ENCODE peak calls at places on chromosomes 3 and 15, in ten cellular contexts. K is prostate gland, L is heart left ventricle, D is upper lobe of left lung, G is esophagus muscularis mucosa, Z is Peyer's patch, T is HepG2, U is sigmoid colon, V is body of pancreas, S is uterus. R is an unnamed sample.

GRCh38 chr3:96748139-96748538 is 66.3 kb upstream of the EPHA6 start:
- DNase-seq in K (no peak), L (no peak), D (no peak), G (no peak), Z (no peak), T (no peak), U (no peak), V (no peak), S (no peak), R (no peak)

GRCh38 chr3:182052360-182052759 is 340.6 kb downstream of the SOX2 start:
- DNase-seq in K (peak; percentile 60), L (no peak), D (no peak), G (no peak), Z (no peak), T (no peak), U (no peak), V (no peak), S (no peak), R (no peak)

GRCh38 chr3:97265237-97266005 is 451.0 kb downstream of the EPHA6 start:
- DNase-seq in K (no peak), L (no peak), D (peak; percentile 56), G (no peak), Z (no peak), T (peak; percentile 1), U (no peak), V (no peak), S (no peak), R (no peak)

GRCh38 chr15:90957105-90957790 is 2.6 kb downstream of the RCCD1 start:
- DNase-seq in K (no peak), L (no peak), D (peak; percentile 90), G (no peak), Z (peak; percentile 68), T (no peak), U (no peak), V (peak; percentile 60), S (no peak), R (no peak)

GRCh38 chr3:117719316-117719926 is 1009.8 kb downstream of the TUSC7 start:
- DNase-seq in K (no peak), L (no peak), D (no peak), G (no peak), Z (no peak), T (peak; percentile 8), U (no peak), V (peak; percentile 11), S (no peak), R (peak; percentile 1)

GRCh38 chr15:67903708-67904107 is 63.9 kb upstream of the RNU6-1 start:
- DNase-seq in K (no peak), L (no peak), D (no peak), G (no peak), Z (no peak), T (no peak), U (no peak), V (no peak), S (no peak), R (no peak)

GRCh38 chr3:52177701-52178042 is 20.3 kb upstream of the ALAS1 start:
- DNase-seq in K (no peak), L (no peak), D (no peak), G (no peak), Z (no peak), T (peak; percentile 63), U (peak; percentile 26), V (peak; percentile 49), S (no peak), R (no peak)

GRCh38 chr3:129445472-129445871 is 5.4 kb downstream of the IFT122 start:
- DNase-seq in K (no peak), L (no peak), D (no peak), G (no peak), Z (no peak), T (no peak), U (no peak), V (peak; percentile 17), S (no peak), R (no peak)

GRCh38 chr3:119293761-119294401 is at the start of gene ARHGAP31:
- DNase-seq in K (peak; percentile 47), L (peak; percentile 85), D (peak; percentile 91), G (peak; percentile 93), Z (peak; percentile 69), T (peak; percentile 4), U (peak; percentile 86), V (peak; percentile 57), S (peak; percentile 60), R (peak; percentile 43)

GRCh38 chr3:170220871-170221270 is 1.4 kb upstream of the PRKCI start:
- DNase-seq in K (no peak), L (no peak), D (no peak), G (no peak), Z (no peak), T (no peak), U (no peak), V (no peak), S (no peak), R (no peak)

GRCh38 chr3:170225166-170225565 is 2.9 kb downstream of the PRKCI start:
- DNase-seq in K (no peak), L (no peak), D (no peak), G (no peak), Z (no peak), T (no peak), U (no peak), V (no peak), S (no peak), R (no peak)

GRCh38 chr3:170222647-170223541 is 670 bp downstream of the PRKCI start:
- DNase-seq in K (peak; percentile 28), L (peak; percentile 51), D (no peak), G (no peak), Z (no peak), T (peak; percentile 12), U (peak; percentile 68), V (peak; percentile 46), S (no peak), R (peak; percentile 74)

GRCh38 chr3:170226426-170226960 is 4.3 kb downstream of the PRKCI start:
- DNase-seq in K (no peak), L (no peak), D (no peak), G (no peak), Z (no peak), T (no peak), U (no peak), V (no peak), S (no peak), R (no peak)

GRCh38 chr3:170221924-170222646 is at the start of gene PRKCI:
- DNase-seq in K (peak; percentile 96), L (peak; percentile 98), D (peak; percentile 94), G (peak; percentile 98), Z (peak; percentile 95), T (peak; percentile 89), U (peak; percentile 97), V (peak; percentile 96), S (peak; percentile 94), R (peak; percentile 97)
- TF ChIP-seq POLR2A in K (peak; percentile 95), L (no peak), D (peak; percentile 88), G (peak; percentile 67), Z (peak; percentile 96), T (no peak), U (peak; percentile 38), V (peak; percentile 94), S (peak; percentile 88), R (peak; percentile 52)

DNA sequence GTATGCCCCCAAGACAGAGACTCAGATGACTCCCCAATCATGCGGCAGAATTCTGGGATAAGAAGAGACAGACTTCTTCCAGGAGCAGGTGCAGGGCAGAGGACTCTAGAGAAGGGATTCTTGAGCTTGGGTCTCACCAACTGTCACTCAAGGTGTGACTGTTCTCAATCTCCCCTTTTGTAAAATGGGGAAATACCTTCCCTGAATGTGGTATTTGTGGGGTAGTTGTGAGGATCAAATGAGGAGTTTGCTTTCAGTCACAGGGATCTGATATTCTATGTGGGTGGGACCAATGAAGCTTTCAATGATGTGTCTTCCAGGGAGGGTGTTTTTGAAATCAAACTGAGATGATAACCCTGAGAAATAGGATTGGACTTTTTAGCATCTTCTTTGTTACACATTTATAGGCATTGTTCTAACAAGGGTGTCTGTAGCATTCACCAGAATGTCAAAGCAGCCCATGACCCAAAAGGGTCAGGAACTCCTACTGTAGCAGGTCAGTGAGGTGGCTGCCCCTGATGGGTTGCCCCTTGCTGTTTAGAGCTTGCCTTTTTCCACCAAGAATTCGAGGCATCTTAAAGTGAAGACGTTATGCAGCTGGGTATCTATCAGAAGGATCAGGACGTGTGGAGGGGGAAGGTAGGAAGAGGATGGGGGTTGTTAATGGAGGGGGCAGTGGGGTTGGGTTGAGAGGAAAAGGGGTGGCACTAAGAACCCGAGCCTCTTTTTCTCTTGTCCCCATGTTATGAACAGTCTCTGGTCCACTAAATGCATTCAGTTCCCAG is 28.8 kb downstream of the UMPS start:
- DNase-seq in K (no peak), L (no peak), D (no peak), G (no peak), Z (no peak), T (no peak), U (no peak), V (no peak), S (no peak), R (no peak)
- TF ChIP-seq POLR2A in K (no peak), L (no peak), D (no peak), G (no peak), Z (no peak), T (no peak), U (no peak), V (no peak), S (no peak), R (no peak)

DNA sequence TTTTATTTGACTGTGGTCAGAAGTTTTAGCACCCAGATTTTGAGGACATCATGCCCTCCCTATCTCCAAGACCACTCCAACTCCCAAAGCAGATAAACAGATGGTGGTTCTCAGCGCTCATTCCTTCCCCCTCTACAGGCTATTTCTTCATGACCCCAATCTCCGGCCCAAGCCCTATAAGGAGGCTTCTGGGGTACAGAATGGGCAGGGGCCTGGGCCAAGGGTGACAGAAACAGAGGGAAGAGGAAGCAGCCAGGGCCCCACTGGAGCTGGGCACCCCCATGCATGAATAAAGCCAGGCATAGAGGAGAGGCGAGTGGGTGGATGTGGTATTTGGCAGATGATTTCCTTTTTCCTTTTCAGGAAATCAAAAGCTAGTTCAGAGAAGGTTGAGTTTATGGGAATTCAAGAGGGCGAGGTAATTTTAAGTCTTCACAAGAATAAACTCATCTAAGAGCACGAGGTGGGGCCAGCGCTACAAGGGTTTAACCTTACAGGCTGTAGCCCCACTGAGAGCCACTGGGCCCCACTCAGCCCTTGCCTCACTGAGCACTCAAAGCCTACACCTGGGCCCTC is 104.8 kb upstream of the HERC1 start:
- DNase-seq in K (no peak), L (no peak), D (no peak), G (no peak), Z (no peak), T (no peak), U (no peak), V (no peak), S (no peak), R (peak; percentile 58)
- TF ChIP-seq POLR2A in K (no peak), L (no peak), D (no peak), G (no peak), Z (no peak), T (no peak), U (no peak), V (no peak), S (no peak), R (no peak)

DNA sequence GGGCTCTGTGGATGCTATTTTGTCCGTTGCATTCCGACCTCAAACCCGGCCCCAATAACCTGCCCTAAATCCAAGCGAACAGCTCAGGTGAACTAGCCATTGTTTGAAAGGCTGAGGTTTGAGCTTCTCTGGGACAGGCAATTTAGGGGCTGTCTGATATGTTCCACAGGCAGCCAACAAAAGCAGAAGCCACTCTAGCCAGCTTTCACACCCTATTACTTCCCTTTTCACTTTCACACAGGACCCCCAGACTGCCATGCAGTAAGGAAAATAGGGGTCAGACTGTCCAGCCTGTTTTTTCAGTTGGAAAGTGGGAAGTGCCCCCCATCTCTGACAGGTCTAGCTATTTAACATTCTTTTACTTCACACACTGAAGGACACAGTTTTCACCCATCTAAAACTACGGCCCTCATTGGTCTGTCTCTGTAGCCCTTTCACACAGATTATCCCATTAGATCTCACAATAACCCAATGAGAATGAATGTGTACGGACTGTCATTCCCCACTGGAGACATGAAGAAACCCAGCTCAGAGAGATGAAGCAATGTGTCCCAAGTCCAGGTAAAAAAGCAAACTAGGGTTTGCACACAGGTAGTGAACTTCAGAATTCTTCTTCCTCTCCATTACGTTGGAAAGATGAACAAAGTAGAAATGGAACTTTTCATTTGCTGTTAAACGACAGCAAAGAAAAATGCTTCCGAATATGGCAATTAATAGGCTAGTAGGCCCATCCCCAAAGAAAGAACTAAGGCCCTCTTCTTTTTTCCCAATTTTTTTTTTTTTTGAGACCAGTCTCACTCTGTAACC is 1.9 kb downstream of the CCDC12 start:
- DNase-seq in K (no peak), L (peak; percentile 2), D (no peak), G (no peak), Z (no peak), T (peak; percentile 82), U (no peak), V (no peak), S (no peak), R (no peak)
- TF ChIP-seq POLR2A in K (no peak), L (no peak), D (no peak), G (no peak), Z (no peak), T (peak; percentile 48), U (no peak), V (no peak), S (no peak), R (no peak)

R was measured in erythroblast.